ENCODE peak calls at places on chromosome 21, in ten cellular contexts. S is psoas muscle; M is CD4-positive, alpha-beta memory T cell; T is colonic mucosa; G is fibroblast of lung; U is mammary epithelial cell; E is cardiac muscle cell; W is CD8-positive, alpha-beta memory T cell; L is Panc1; K is pancreas. J is an unnamed sample. For H3K4me1, the result is how much of the 10 kb centered on the place peaks cover.

GRCh38 chr21:31326478-31327247 is 17.4 kb downstream of the TIAM1 start:
- DNase-seq in K (no peak), G (no peak), L (no peak), T (no peak), U (no peak), M (peak), W (no peak), E (peak), S (no peak), J (no peak)

GRCh38 chr21:34844033-34844923 is 175.5 kb downstream of the CLIC6 start:
- DNase-seq in L (no peak), G (no peak), K (no peak), M (no peak), T (no peak), U (peak), E (peak), W (no peak), S (peak), J (peak)

GRCh38 chr21:37071561-37072238 is 1.2 kb downstream of the PIGP start:
- DNase-seq in G (peak), T (peak), E (peak), M (no peak), U (peak), K (no peak), S (peak), L (no peak), W (no peak), J (peak)

GRCh38 chr21:37146320-37147225 is 73.5 kb downstream of the TTC3 start:
- DNase-seq in W (no peak), K (no peak), L (no peak), T (no peak), E (peak), U (no peak), S (no peak), M (no peak), G (no peak), J (no peak)

GRCh38 chr21:34916446-34916845 is 132.7 kb downstream of the RUNX1 start:
- DNase-seq in G (no peak), U (no peak), K (no peak), S (no peak), M (no peak), L (no peak), W (no peak), E (peak), T (no peak), J (no peak)

GRCh38 chr21:42157606-42158310 is 61.2 kb upstream of the ABCG1 start:
- DNase-seq in L (no peak), E (no peak), M (no peak), G (no peak), U (no peak), K (no peak), T (no peak), S (no peak), W (no peak), J (no peak)

GRCh38 chr21:41973861-41974751 is 20.3 kb upstream of the C2CD2 start:
- DNase-seq in U (no peak), W (no peak), E (peak), T (peak), L (no peak), K (no peak), M (peak), G (no peak), S (peak), J (peak)

GRCh38 chr21:36175771-36176565 is 19.3 kb downstream of the DOP1B start:
- DNase-seq in S (no peak), E (no peak), T (no peak), G (no peak), L (no peak), K (no peak), W (no peak), M (no peak), U (no peak), J (no peak)

GRCh38 chr21:15617968-15618367 is 111.8 kb upstream of the USP25 start:
- DNase-seq in T (no peak), U (peak), E (peak), K (no peak), L (no peak), G (peak), W (no peak), M (no peak), S (no peak), J (no peak)

DNA sequence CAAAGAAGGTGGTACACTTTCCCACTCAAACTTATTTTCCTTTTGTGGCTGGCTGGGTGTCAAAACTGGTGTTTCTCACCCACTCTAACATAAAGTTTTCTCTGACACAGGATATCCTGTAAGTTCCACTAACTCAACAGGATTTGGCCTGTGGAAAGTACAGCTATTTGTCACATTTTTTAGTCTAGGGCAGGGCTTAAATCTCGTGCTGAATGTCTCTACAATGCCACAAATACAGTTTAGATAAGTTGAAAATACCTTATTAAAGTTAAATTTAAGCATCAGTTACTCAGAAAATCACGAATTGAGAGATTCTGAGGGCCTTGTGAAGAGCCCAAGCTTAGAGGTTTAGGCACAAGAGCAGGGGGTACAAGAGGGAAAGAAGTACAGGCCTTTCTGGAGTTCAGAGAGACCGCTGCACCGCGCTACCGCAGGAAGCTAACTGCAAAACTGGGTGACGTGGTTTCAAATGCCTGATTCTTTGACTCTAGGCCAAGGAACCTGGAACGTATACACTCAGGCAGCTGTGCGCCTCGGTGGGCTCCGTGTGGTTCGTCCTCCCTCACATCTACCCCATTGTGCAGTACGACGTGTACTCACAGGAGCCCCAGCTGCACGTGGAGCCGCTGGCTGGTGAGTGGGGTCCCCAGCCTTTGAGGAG is 23.4 kb upstream of the PWP2 start:
- DNase-seq in U (no peak), E (no peak), S (no peak), T (peak), K (no peak), W (peak), M (peak), G (no peak), L (no peak), J (no peak)
- H3K27ac ChIP-seq in U (no peak), E (no peak), S (peak), T (peak), K (no peak), W (peak), M (peak), G (peak), L (no peak), J (peak)

GRCh38 chr21:45308211-45309068 is 20.7 kb upstream of the POFUT2 start:
- DNase-seq in T (no peak), L (no peak), U (no peak), S (peak), G (peak), W (peak), M (no peak), E (peak), K (peak), J (peak)
- H3K4me3 ChIP-seq in T (no peak), L (no peak), U (no peak), S (no peak), G (no peak), W (no peak), M (no peak), E (no peak), K (no peak), J (no peak)

GRCh38 chr21:38988211-38989096 is 182.7 kb downstream of the ETS2 start:
- DNase-seq in L (no peak), S (no peak), M (no peak), U (no peak), G (no peak), K (no peak), W (no peak), E (no peak), T (no peak), J (no peak)
- H3K4me1 ChIP-seq in L (under half), S (half or more), M (under half), U (half or more), G (half or more), K (under half), W (under half), E (half or more), T (under half), J (under half)

DNA sequence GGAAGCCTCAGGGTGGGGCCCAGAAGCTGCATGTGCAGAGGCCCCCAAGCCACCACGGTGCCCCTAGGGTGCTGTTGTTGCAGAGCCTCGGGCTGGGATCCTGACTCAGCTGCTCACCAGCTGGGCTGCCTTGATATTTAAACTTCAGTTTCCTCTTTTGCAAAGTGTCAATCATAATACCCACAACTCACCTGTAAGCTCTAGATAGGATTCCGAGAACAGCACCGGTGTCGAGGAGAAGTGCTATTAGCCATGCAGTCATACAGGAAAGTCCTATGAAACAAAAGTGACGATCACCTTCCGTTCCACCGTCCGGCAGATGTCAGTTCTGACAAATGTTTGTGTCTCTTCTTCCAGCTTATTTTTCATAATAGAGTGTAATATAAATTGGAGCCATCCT is 101.0 kb downstream of the SIK1 start:
- DNase-seq in W (no peak), G (no peak), L (no peak), T (no peak), S (no peak), K (no peak), E (no peak), U (no peak), M (no peak), J (no peak)
- H3K27ac ChIP-seq in W (no peak), G (no peak), L (no peak), T (no peak), S (no peak), K (no peak), E (no peak), U (no peak), M (no peak), J (no peak)

GRCh38 chr21:28439852-28440251 is 552.8 kb downstream of the LTN1 start:
- DNase-seq in M (no peak), S (no peak), G (peak), L (no peak), T (no peak), E (no peak), K (no peak), U (no peak), W (no peak), J (no peak)

GRCh38 chr21:28439246-28439645 is 553.4 kb downstream of the LTN1 start:
- DNase-seq in U (no peak), E (no peak), W (no peak), T (no peak), M (no peak), K (no peak), S (no peak), L (no peak), G (peak), J (no peak)

GRCh38 chr21:28431527-28432200 is 561.0 kb downstream of the LTN1 start:
- DNase-seq in U (no peak), S (no peak), M (no peak), E (no peak), L (no peak), W (no peak), G (no peak), K (no peak), T (no peak), J (no peak)

GRCh38 chr21:28431022-28431421 is 561.7 kb downstream of the LTN1 start:
- DNase-seq in S (no peak), T (no peak), G (no peak), K (no peak), E (no peak), W (no peak), U (no peak), M (no peak), L (no peak), J (no peak)

DNA sequence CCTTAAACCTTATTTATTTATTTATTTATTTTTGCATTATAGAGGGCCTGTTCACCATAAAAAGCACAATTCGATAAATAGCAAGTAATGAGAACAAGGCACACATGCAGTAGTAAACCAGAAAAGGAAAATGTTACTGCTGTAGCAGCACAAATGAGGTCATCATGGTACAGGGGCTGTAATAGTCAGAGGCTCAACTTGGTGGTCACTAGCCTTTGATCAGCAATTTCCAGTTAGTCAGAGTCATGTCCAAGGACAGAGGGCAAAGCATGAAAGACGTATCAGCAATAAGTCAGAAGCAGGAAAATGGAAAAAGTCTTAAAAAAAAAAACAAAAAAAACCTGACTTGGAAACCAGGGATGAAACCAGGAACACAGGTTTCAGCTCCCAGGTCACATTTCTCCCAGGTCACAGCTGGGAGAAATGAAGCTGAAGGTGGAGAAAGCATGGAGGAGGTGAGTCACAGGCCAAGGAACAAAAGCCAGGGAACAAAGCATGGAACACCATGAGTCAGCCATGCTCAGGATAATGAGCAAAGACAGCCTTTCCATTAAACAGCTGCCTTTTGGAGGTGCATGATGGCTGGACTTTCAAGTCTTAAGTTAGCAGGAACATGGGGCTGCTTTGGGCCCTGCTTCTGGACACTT is 556.3 kb downstream of the LTN1 start:
- DNase-seq in M (no peak), E (peak), K (no peak), L (no peak), S (no peak), U (peak), W (no peak), T (no peak), G (peak), J (no peak)
- H3K4me3 ChIP-seq in M (no peak), E (no peak), K (no peak), L (no peak), S (no peak), U (no peak), W (no peak), T (no peak), G (no peak), J (no peak)

GRCh38 chr21:26127073-26127814 is 43.3 kb downstream of the APP start:
- DNase-seq in M (no peak), K (no peak), T (no peak), G (no peak), U (no peak), S (no peak), E (no peak), L (no peak), W (no peak), J (no peak)
- H3K4me1 ChIP-seq in M (under half), K (under half), T (under half), G (under half), U (under half), S (under half), E (half or more), L (under half), W (under half), J (under half)

GRCh38 chr21:28336299-28336698 is 656.4 kb downstream of the LTN1 start:
- DNase-seq in G (peak), M (no peak), S (no peak), L (no peak), U (peak), E (peak), K (no peak), T (no peak), W (no peak), J (no peak)

GRCh38 chr21:28334407-28334806 is 658.3 kb downstream of the LTN1 start:
- DNase-seq in S (no peak), L (no peak), G (no peak), E (no peak), W (no peak), U (peak), K (no peak), M (no peak), T (no peak), J (no peak)

GRCh38 chr21:28333455-28334108 is 659.1 kb downstream of the LTN1 start:
- DNase-seq in S (no peak), G (peak), L (no peak), E (peak), W (no peak), M (no peak), K (no peak), T (no peak), U (peak), J (no peak)

GRCh38 chr21:28337319-28337718 is 655.4 kb downstream of the LTN1 start:
- DNase-seq in U (peak), W (no peak), K (no peak), G (peak), M (no peak), E (peak), S (no peak), T (no peak), L (no peak), J (no peak)

GRCh38 chr21:28332796-28333195 is 659.9 kb downstream of the LTN1 start:
- DNase-seq in S (no peak), U (no peak), M (no peak), T (no peak), G (no peak), L (no peak), W (no peak), E (no peak), K (no peak), J (no peak)
- H3K27ac ChIP-seq in S (no peak), U (no peak), M (no peak), T (no peak), G (no peak), L (no peak), W (no peak), E (no peak), K (no peak), J (no peak)

DNA sequence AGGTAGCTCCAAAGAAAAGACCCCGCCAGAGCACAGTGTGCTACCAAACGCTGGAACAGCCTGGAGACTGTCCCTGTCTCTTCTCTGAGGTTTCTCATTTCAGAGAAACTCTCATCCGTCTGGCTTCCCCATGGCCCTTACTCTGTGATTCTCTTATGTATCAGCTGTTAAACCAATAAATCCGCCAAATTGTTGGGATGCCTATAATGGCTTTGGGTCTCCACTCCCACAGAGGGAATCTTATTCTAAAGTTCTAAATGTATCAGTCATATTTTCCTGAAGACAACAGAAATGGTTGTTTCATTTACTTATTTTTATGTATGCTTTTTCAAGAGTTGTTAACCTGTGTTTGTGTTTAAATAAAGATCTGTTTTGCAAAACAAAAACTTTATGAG is 4.0 kb downstream of the ERG start:
- DNase-seq in M (no peak), W (no peak), E (no peak), K (no peak), U (no peak), L (no peak), G (no peak), S (no peak), T (no peak), J (no peak)
- H3K4me3 ChIP-seq in M (no peak), W (no peak), E (no peak), K (no peak), U (no peak), L (no peak), G (no peak), S (peak), T (no peak), J (no peak)

J was measured in left lung.